ENCODE peak calls at places on chromosomes 12 and 14, in four cellular contexts. L is body of pancreas, W is cardiac muscle cell, C is heart left ventricle. A is an unnamed sample.

GRCh38 chr12:52254180-52254964 is 20.1 kb upstream of the KRT86 start:
- DNase-seq in L (peak; percentile 3), W (no peak), C (no peak), A (no peak)

GRCh38 chr14:51917186-51917585 is 56.8 kb downstream of the GNG2 start:
- DNase-seq in L (peak; percentile 11), C (peak; percentile 35), W (no peak), A (no peak)

GRCh38 chr12:19988457-19988856 is 379.9 kb upstream of the PDE3A start:
- DNase-seq in L (no peak), W (peak; percentile 48), C (no peak), A (no peak)

GRCh38 chr12:53431187-53431586 is 7.5 kb downstream of the AMHR2 start:
- DNase-seq in C (no peak), L (no peak), W (no peak), A (no peak)

GRCh38 chr14:88422919-88423318 is 37.5 kb downstream of the SPATA7 start:
- DNase-seq in L (no peak), C (no peak), W (peak; percentile 19), A (no peak)

GRCh38 chr12:87160848-87161601 is 868.2 kb downstream of the C12orf50 start:
- DNase-seq in L (no peak), C (no peak), W (no peak), A (no peak)

GRCh38 chr12:121858662-121859572 is at the start of gene HPD:
- DNase-seq in C (peak; percentile 74), W (peak; percentile 93), L (peak; percentile 81), A (peak; percentile 90)

GRCh38 chr14:58899317-58899713 is 261.6 kb downstream of the DACT1 start:
- DNase-seq in L (no peak), C (no peak), W (peak; percentile 85), A (no peak)

GRCh38 chr14:80770114-80770917 is 171.2 kb downstream of the CEP128 start:
- DNase-seq in C (no peak), L (no peak), W (no peak), A (no peak)

GRCh38 chr14:79325071-79325470 is 886.2 kb downstream of the DIO2 start:
- DNase-seq in L (peak; percentile 30), W (no peak), C (no peak), A (no peak)

GRCh38 chr14:26598081-26598671 is 343 bp upstream of the NOVA1 start:
- DNase-seq in W (peak; percentile 97), C (peak; percentile 77), L (peak; percentile 86), A (peak; percentile 86)

GRCh38 chr14:94129758-94130414 is 482 bp upstream of the IFI27L2 start:
- DNase-seq in L (peak; percentile 44), W (peak; percentile 62), C (peak; percentile 71), A (peak; percentile 62)

GRCh38 chr14:95464103-95464502 is 52.3 kb downstream of the SYNE3 start:
- DNase-seq in L (no peak), W (no peak), C (no peak), A (no peak)

GRCh38 chr12:30985814-30986452 is 59.4 kb downstream of the TSPAN11 start:
- DNase-seq in L (peak; percentile 66), W (peak; percentile 74), C (peak; percentile 70), A (no peak)

GRCh38 chr14:77485901-77486678 is 12.5 kb downstream of the ISM2 start:
- DNase-seq in L (no peak), W (no peak), C (no peak), A (no peak)

GRCh38 chr12:113500662-113501435 is 29.2 kb upstream of the LHX5 start:
- DNase-seq in L (no peak), C (no peak), W (no peak), A (no peak)

GRCh38 chr14:74403619-74404417 is 22.2 kb downstream of the SYNDIG1L start:
- DNase-seq in L (no peak), C (no peak), W (no peak), A (no peak)

GRCh38 chr12:57381693-57382220 is 49.1 kb downstream of the R3HDM2 start:
- DNase-seq in L (no peak), C (no peak), W (no peak), A (no peak)

GRCh38 chr12:45685680-45686079 is 43.8 kb upstream of the ARID2 start:
- DNase-seq in L (no peak), W (no peak), C (no peak), A (no peak)

GRCh38 chr12:121794532-121795028 is 1.1 kb upstream of the RHOF start:
- DNase-seq in L (peak; percentile 52), C (no peak), W (no peak), A (no peak)

GRCh38 chr12:570237-570925 is 92.9 kb downstream of the NINJ2 start:
- DNase-seq in W (peak; percentile 89), C (peak; percentile 88), L (peak; percentile 53), A (peak; percentile 89)

GRCh38 chr12:18400186-18400585 is 138.9 kb downstream of the PIK3C2G start:
- DNase-seq in C (no peak), W (peak; percentile 39), L (no peak), A (no peak)

GRCh38 chr14:68563256-68564131 is 229.4 kb downstream of the ZFP36L1 start:
- DNase-seq in L (peak; percentile 68), W (peak; percentile 95), C (peak; percentile 70), A (no peak)

GRCh38 chr14:68566075-68566474 is 226.8 kb downstream of the ZFP36L1 start:
- DNase-seq in L (no peak), C (no peak), W (no peak), A (no peak)

GRCh38 chr14:68562911-68563255 is 230.0 kb downstream of the ZFP36L1 start:
- DNase-seq in L (no peak), W (no peak), C (no peak), A (no peak)

GRCh38 chr14:68564826-68565760 is 227.8 kb downstream of the ZFP36L1 start:
- DNase-seq in L (no peak), W (peak; percentile 44), C (peak; percentile 45), A (no peak)

DNA sequence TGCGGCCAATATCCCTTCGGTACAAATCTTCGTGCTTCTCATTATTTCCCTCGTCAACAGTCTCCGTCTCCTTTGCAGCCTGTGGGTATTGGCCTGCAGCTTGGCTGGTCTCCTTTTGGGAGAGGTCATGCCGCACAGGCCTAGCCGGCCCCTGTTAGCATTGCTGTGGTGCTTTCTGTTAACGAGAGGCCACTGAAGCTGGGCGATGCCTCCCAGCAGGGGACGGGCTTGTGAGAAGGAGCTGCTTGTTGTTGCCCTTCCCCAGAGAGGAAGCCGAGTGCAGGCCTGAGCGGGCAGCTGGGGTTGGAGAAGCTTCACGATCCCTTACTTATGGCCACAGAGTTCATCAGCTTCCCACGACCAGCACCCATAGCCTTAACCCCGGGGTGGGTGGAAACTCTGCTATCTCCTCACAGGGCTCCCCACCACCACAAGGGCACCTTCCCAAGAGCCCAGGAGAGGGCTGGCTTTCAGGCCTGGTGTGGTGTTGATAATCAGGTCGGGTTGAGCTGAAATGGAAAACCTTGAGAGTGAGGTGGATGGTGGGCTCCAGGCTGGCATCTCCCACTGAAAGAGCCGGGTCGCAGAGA is 228.5 kb downstream of the ZFP36L1 start:
- DNase-seq in L (no peak), C (peak; percentile 47), W (no peak), A (no peak)
- H3K4me1 ChIP-seq in L (peaks cover 74% of the 10 kb centered on the region), C (peaks cover 72% of the 10 kb centered on the region), W (peaks cover 38% of the 10 kb centered on the region), A (peaks cover 46% of the 10 kb centered on the region)

GRCh38 chr12:125113263-125113662 is 48.0 kb downstream of the AACS start:
- DNase-seq in C (no peak), W (no peak), L (no peak), A (no peak)
- H3K4me1 ChIP-seq in C (no peaks in the 10 kb centered on the region), W (no peaks in the 10 kb centered on the region), L (no peaks in the 10 kb centered on the region), A (no peaks in the 10 kb centered on the region)

GRCh38 chr14:49888293-49888692 is 4.6 kb upstream of the ARF6 start:
- DNase-seq in C (no peak), L (no peak), W (no peak), A (no peak)
- H3K4me1 ChIP-seq in C (peaks cover 7% of the 10 kb centered on the region), L (peaks cover 8% of the 10 kb centered on the region), W (peaks cover 4% of the 10 kb centered on the region), A (peaks cover 7% of the 10 kb centered on the region)

GRCh38 chr12:120721866-120722265 is 3.8 kb upstream of the ACADS start:
- DNase-seq in C (no peak), L (no peak), W (no peak), A (no peak)
- H3K4me1 ChIP-seq in C (peaks cover 14% of the 10 kb centered on the region), L (peaks cover 37% of the 10 kb centered on the region), W (peaks cover 4% of the 10 kb centered on the region), A (no peaks in the 10 kb centered on the region)

DNA sequence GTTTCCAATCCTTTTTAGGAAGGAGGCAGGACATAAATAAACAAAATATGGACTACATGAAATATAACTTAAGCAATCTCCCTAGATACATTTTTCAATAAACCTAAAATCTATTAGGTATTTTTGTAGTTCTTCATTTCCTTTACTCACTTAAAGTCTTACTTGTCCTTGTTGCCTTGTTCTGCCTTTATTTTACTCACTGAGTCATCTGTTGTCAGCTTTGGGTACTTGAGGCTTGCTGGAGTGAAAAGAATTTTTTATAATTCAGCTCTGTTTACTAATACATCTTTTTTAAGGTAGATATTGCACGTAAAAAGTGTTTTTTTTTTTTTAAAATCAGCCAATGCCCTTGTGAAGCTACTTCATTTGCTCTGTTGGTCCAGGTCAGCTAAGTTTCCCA is 216.2 kb downstream of the PELI2 start:
- DNase-seq in C (no peak), W (no peak), L (no peak), A (no peak)
- H3K4me1 ChIP-seq in C (peaks cover 6% of the 10 kb centered on the region), W (no peaks in the 10 kb centered on the region), L (peaks cover 5% of the 10 kb centered on the region), A (peaks cover 9% of the 10 kb centered on the region)

GRCh38 chr12:104589215-104589614 is 132.5 kb downstream of the CHST11 start:
- DNase-seq in C (no peak), L (no peak), W (no peak), A (no peak)

GRCh38 chr12:104585448-104586055 is 128.8 kb downstream of the CHST11 start:
- DNase-seq in W (no peak), C (no peak), L (no peak), A (no peak)

GRCh38 chr12:104583311-104583710 is 126.6 kb downstream of the CHST11 start:
- DNase-seq in C (no peak), L (no peak), W (no peak), A (no peak)

GRCh38 chr12:104588048-104588942 is 131.5 kb downstream of the CHST11 start:
- DNase-seq in C (no peak), W (peak; percentile 27), L (no peak), A (no peak)

GRCh38 chr12:104586325-104587048 is 129.7 kb downstream of the CHST11 start:
- DNase-seq in W (no peak), C (no peak), L (no peak), A (no peak)
- H3K4me1 ChIP-seq in W (no peaks in the 10 kb centered on the region), C (no peaks in the 10 kb centered on the region), L (peaks cover 2% of the 10 kb centered on the region), A (no peaks in the 10 kb centered on the region)

GRCh38 chr12:47801170-47801903 is 18.4 kb downstream of the HDAC7 start:
- DNase-seq in L (no peak), W (no peak), C (peak; percentile 62), A (no peak)
- H3K4me1 ChIP-seq in L (peaks cover 68% of the 10 kb centered on the region), W (peaks cover 18% of the 10 kb centered on the region), C (peaks cover 84% of the 10 kb centered on the region), A (no peaks in the 10 kb centered on the region)

GRCh38 chr14:101834387-101835165 is 73.1 kb downstream of the PPP2R5C start:
- DNase-seq in L (peak; percentile 59), C (no peak), W (peak; percentile 40), A (no peak)
- H3K4me1 ChIP-seq in L (peaks cover 59% of the 10 kb centered on the region), C (peaks cover 93% of the 10 kb centered on the region), W (peaks cover 3% of the 10 kb centered on the region), A (no peaks in the 10 kb centered on the region)

GRCh38 chr14:22530101-22530500 is 58.9 kb downstream of the DAD1 start:
- DNase-seq in W (no peak), L (no peak), C (no peak), A (no peak)
- H3K4me1 ChIP-seq in W (peaks cover 8% of the 10 kb centered on the region), L (no peaks in the 10 kb centered on the region), C (peaks cover 12% of the 10 kb centered on the region), A (peaks cover 9% of the 10 kb centered on the region)

A was measured in right atrium auricular region.